ENCODE peak calls at places on chromosomes 7 and 10, in five cellular contexts. One of them, this sample, is unnamed.

GRCh38 chr10:129525408-129525807 is 58.4 kb downstream of the MGMT start:
- DNase-seq in pancreas: no peak
- DNase-seq in left ventricle myocardium inferior: no peak
- DNase-seq in HCT116: no peak
- DNase-seq in GM23248: peak; percentile 84
- DNase-seq in this sample: peak; percentile 74

GRCh38 chr10:48274636-48275035 is at the start of gene FRMPD2:
- DNase-seq in GM23248: no peak
- DNase-seq in left ventricle myocardium inferior: no peak
- DNase-seq in pancreas: no peak
- DNase-seq in HCT116: no peak
- DNase-seq in this sample: no peak

GRCh38 chr7:32299133-32299702 is 191.0 kb downstream of the LSM5 start:
- DNase-seq in GM23248: no peak
- DNase-seq in HCT116: no peak
- DNase-seq in pancreas: no peak
- DNase-seq in left ventricle myocardium inferior: peak; percentile 81
- DNase-seq in this sample: no peak

GRCh38 chr7:144854839-144855424 is 19.1 kb upstream of the TPK1 start:
- DNase-seq in pancreas: no peak
- DNase-seq in GM23248: peak; percentile 50
- DNase-seq in HCT116: peak; percentile 42
- DNase-seq in left ventricle myocardium inferior: no peak
- DNase-seq in this sample: peak; percentile 19

GRCh38 chr10:91635401-91636400 is 2.8 kb upstream of the PPP1R3C start:
- DNase-seq in GM23248: peak; percentile 93
- DNase-seq in HCT116: peak; percentile 69
- DNase-seq in left ventricle myocardium inferior: no peak
- DNase-seq in pancreas: no peak
- DNase-seq in this sample: peak; percentile 43

GRCh38 chr7:12923971-12924370 is 236.5 kb downstream of the ARL4A start:
- DNase-seq in pancreas: no peak
- DNase-seq in left ventricle myocardium inferior: no peak
- DNase-seq in HCT116: peak; percentile 36
- DNase-seq in GM23248: peak; percentile 34
- DNase-seq in this sample: peak; percentile 92

GRCh38 chr7:1646957-1647891 is 22.9 kb upstream of the ELFN1 start:
- DNase-seq in left ventricle myocardium inferior: peak; percentile 40
- DNase-seq in pancreas: no peak
- DNase-seq in HCT116: no peak
- DNase-seq in GM23248: peak; percentile 73
- DNase-seq in this sample: no peak

GRCh38 chr7:47758546-47758945 is 176.6 kb upstream of the TNS3 start:
- DNase-seq in HCT116: no peak
- DNase-seq in GM23248: peak; percentile 77
- DNase-seq in pancreas: no peak
- DNase-seq in left ventricle myocardium inferior: no peak
- DNase-seq in this sample: no peak

GRCh38 chr10:133151528-133151927 is 8.5 kb upstream of the KNDC1 start:
- DNase-seq in left ventricle myocardium inferior: no peak
- DNase-seq in pancreas: no peak
- DNase-seq in GM23248: no peak
- DNase-seq in HCT116: no peak
- DNase-seq in this sample: no peak

GRCh38 chr7:70736715-70737460 is 395.1 kb upstream of the GALNT17 start:
- DNase-seq in GM23248: peak; percentile 72
- DNase-seq in HCT116: no peak
- DNase-seq in pancreas: no peak
- DNase-seq in left ventricle myocardium inferior: no peak
- DNase-seq in this sample: peak; percentile 75

GRCh38 chr10:117442521-117442920 is 67.3 kb upstream of the PDZD8 start:
- DNase-seq in left ventricle myocardium inferior: no peak
- DNase-seq in HCT116: no peak
- DNase-seq in pancreas: no peak
- DNase-seq in GM23248: peak; percentile 66
- DNase-seq in this sample: no peak

GRCh38 chr7:71735961-71736556 is 604.1 kb downstream of the GALNT17 start:
- DNase-seq in HCT116: peak; percentile 28
- DNase-seq in left ventricle myocardium inferior: no peak
- DNase-seq in GM23248: peak; percentile 67
- DNase-seq in pancreas: peak; percentile 61
- DNase-seq in this sample: peak; percentile 11

GRCh38 chr7:18508441-18509427 is 13.2 kb downstream of the HDAC9 start:
- DNase-seq in GM23248: peak; percentile 95
- DNase-seq in pancreas: no peak
- DNase-seq in left ventricle myocardium inferior: no peak
- DNase-seq in HCT116: peak; percentile 66
- DNase-seq in this sample: peak; percentile 98

GRCh38 chr10:128125416-128125943 is 743 bp downstream of the MKI67 start:
- DNase-seq in GM23248: peak; percentile 38
- DNase-seq in left ventricle myocardium inferior: no peak
- DNase-seq in pancreas: no peak
- DNase-seq in HCT116: no peak
- DNase-seq in this sample: peak; percentile 30

GRCh38 chr7:28316489-28316888 is 95.8 kb upstream of the CREB5 start:
- DNase-seq in pancreas: no peak
- DNase-seq in GM23248: peak; percentile 91
- DNase-seq in left ventricle myocardium inferior: no peak
- DNase-seq in HCT116: no peak
- DNase-seq in this sample: no peak

GRCh38 chr10:89332092-89332633 is 4.4 kb downstream of the IFIT3 start:
- DNase-seq in left ventricle myocardium inferior: no peak
- DNase-seq in pancreas: no peak
- DNase-seq in GM23248: peak; percentile 75
- DNase-seq in HCT116: no peak
- DNase-seq in this sample: peak; percentile 67

GRCh38 chr10:78202386-78202785 is 168.7 kb downstream of the RPS24 start:
- DNase-seq in HCT116: no peak
- DNase-seq in left ventricle myocardium inferior: no peak
- DNase-seq in pancreas: no peak
- DNase-seq in GM23248: no peak
- DNase-seq in this sample: no peak

DNA sequence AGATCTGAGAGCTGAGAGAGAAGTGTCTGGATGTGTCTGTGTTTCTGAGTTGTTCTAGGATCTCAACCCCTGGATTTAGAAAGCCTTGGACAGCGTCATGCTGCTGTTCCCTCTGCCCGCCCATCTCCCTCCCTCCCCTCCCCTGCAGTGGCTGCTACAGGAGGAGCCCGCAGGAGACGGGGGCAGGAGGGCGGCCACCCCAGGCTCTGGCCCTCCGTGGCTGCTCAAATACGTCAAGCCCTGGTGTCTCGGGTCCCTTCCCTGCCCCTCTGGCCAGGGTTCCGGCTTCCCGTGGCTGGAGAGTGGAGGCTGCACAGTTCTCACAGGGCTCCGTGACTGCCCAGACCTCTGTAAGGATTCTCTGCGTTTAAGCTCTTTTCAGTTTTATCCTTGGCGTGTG is 79.5 kb downstream of the VIPR2 start:
- DNase-seq in left ventricle myocardium inferior: peak; percentile 79
- DNase-seq in pancreas: no peak
- DNase-seq in GM23248: no peak
- DNase-seq in HCT116: no peak
- DNase-seq in this sample: no peak
- H3K27me3 ChIP-seq in left ventricle myocardium inferior: no peaks in the 10 kb centered on the region
- H3K27me3 ChIP-seq in pancreas: no peaks in the 10 kb centered on the region
- H3K27me3 ChIP-seq in GM23248: no peaks in the 10 kb centered on the region
- H3K27me3 ChIP-seq in HCT116: no peaks in the 10 kb centered on the region
- H3K27me3 ChIP-seq in this sample: no peaks in the 10 kb centered on the region

DNA sequence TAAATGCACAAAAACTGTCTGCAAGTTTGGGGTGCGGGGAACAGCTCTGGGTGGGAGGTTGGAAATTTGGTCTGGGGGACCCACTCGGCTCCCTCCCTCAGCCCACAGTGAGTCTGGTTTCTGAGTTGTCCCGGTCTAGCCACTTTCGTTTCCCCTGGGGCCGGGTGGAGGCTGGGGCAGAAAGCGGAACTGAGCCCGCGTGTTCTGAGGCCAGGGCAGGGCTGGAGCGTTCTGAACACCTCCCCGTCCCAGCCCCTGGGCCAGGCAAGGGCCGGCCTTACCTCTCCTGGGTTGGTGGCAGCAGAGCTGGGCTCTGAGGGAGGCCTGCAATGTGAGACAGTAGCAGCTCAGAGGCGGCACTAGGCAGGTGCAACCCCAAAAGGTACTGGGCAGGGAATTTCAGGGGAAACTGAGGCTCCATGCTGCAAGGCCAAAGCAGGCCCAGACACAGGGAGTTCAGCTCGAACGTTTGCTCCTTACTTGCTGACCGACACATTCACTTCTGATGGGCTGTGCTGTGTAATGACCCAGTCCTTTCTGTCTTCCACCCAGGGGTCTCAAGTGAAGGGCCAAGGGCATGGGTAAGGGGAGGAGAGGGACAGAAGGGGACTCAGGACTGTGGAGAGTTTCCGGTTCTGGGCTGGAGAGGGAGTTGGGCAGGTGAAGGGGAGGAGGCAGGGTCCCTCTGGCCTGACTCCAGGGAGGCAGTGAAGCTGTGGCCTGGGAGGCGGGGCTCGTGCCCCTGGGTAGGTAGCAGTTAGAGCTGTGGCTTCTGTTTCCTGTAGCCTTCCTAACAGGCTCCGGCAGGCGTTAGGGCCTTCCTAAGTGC is 3.0 kb downstream of the IRF5 start:
- DNase-seq in HCT116: no peak
- DNase-seq in pancreas: no peak
- DNase-seq in GM23248: no peak
- DNase-seq in left ventricle myocardium inferior: peak; percentile 66
- DNase-seq in this sample: no peak
- H3K27ac ChIP-seq in HCT116: no peak overlapping the region
- H3K27ac ChIP-seq in pancreas: no peak overlapping the region
- H3K27ac ChIP-seq in GM23248: no peak overlapping the region
- H3K27ac ChIP-seq in left ventricle myocardium inferior: peak overlapping the region; percentile 50
- H3K27ac ChIP-seq in this sample: no peak overlapping the region

GRCh38 chr7:2761131-2761624 is 73.2 kb downstream of the AMZ1 start:
- DNase-seq in left ventricle myocardium inferior: no peak
- DNase-seq in GM23248: peak; percentile 64
- DNase-seq in pancreas: no peak
- DNase-seq in HCT116: no peak
- DNase-seq in this sample: no peak

GRCh38 chr7:2757904-2758672 is 70.1 kb downstream of the AMZ1 start:
- DNase-seq in HCT116: peak; percentile 88
- DNase-seq in pancreas: no peak
- DNase-seq in left ventricle myocardium inferior: no peak
- DNase-seq in GM23248: peak; percentile 99
- DNase-seq in this sample: peak; percentile 98

GRCh38 chr7:2760098-2760889 is 72.3 kb downstream of the AMZ1 start:
- DNase-seq in left ventricle myocardium inferior: peak; percentile 52
- DNase-seq in HCT116: peak; percentile 43
- DNase-seq in pancreas: no peak
- DNase-seq in GM23248: peak; percentile 76
- DNase-seq in this sample: peak; percentile 48

GRCh38 chr7:2758673-2759603 is 70.9 kb downstream of the AMZ1 start:
- DNase-seq in pancreas: no peak
- DNase-seq in GM23248: no peak
- DNase-seq in left ventricle myocardium inferior: no peak
- DNase-seq in HCT116: no peak
- DNase-seq in this sample: peak; percentile 49

GRCh38 chr7:2759736-2760097 is 71.7 kb downstream of the AMZ1 start:
- DNase-seq in HCT116: no peak
- DNase-seq in pancreas: no peak
- DNase-seq in GM23248: no peak
- DNase-seq in left ventricle myocardium inferior: no peak
- DNase-seq in this sample: no peak
- H3K4me1 ChIP-seq in HCT116: peaks cover 42% of the 10 kb centered on the region
- H3K4me1 ChIP-seq in pancreas: no peaks in the 10 kb centered on the region
- H3K4me1 ChIP-seq in GM23248: peaks cover 56% of the 10 kb centered on the region
- H3K4me1 ChIP-seq in left ventricle myocardium inferior: peaks cover 76% of the 10 kb centered on the region
- H3K4me1 ChIP-seq in this sample: peaks cover 27% of the 10 kb centered on the region

GRCh38 chr10:94205370-94205930 is 157.3 kb downstream of the NOC3L start:
- DNase-seq in HCT116: no peak
- DNase-seq in left ventricle myocardium inferior: no peak
- DNase-seq in pancreas: no peak
- DNase-seq in GM23248: peak; percentile 13
- DNase-seq in this sample: no peak

GRCh38 chr10:94211187-94211529 is 151.6 kb downstream of the NOC3L start:
- DNase-seq in HCT116: no peak
- DNase-seq in pancreas: no peak
- DNase-seq in GM23248: no peak
- DNase-seq in left ventricle myocardium inferior: no peak
- DNase-seq in this sample: no peak

GRCh38 chr10:94210465-94211186 is 152.1 kb downstream of the NOC3L start:
- DNase-seq in left ventricle myocardium inferior: no peak
- DNase-seq in HCT116: no peak
- DNase-seq in GM23248: no peak
- DNase-seq in pancreas: peak; percentile 26
- DNase-seq in this sample: no peak

GRCh38 chr10:94208315-94208714 is 154.4 kb downstream of the NOC3L start:
- DNase-seq in left ventricle myocardium inferior: no peak
- DNase-seq in pancreas: no peak
- DNase-seq in HCT116: no peak
- DNase-seq in GM23248: no peak
- DNase-seq in this sample: no peak

DNA sequence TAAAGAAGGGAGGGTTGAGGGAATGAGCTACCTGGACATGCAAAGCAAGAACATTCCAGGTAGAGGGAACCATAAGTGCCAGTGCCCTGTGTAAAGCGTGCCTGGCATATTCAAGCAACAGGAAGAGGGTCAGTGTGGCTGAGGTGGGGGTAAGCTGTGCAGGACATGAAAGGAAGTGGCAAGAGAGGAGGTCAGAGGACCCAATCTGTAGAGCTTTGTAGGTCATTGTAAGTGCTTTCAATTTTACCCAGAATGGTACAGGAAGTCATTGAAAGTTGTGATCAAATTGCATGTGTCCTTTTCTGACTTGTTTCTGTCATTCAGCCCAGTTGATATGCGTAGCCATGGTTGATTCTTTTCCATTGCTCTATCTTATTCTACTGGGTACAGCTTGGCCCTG is 156.6 kb downstream of the NOC3L start:
- DNase-seq in left ventricle myocardium inferior: no peak
- DNase-seq in pancreas: no peak
- DNase-seq in GM23248: no peak
- DNase-seq in HCT116: no peak
- DNase-seq in this sample: no peak
- H3K27me3 ChIP-seq in left ventricle myocardium inferior: no peaks in the 10 kb centered on the region
- H3K27me3 ChIP-seq in pancreas: no peaks in the 10 kb centered on the region
- H3K27me3 ChIP-seq in GM23248: no peaks in the 10 kb centered on the region
- H3K27me3 ChIP-seq in HCT116: no peaks in the 10 kb centered on the region
- H3K27me3 ChIP-seq in this sample: peaks cover 3% of the 10 kb centered on the region

GRCh38 chr7:78370931-78371330 is 572.4 kb downstream of the PHTF2 start:
- DNase-seq in left ventricle myocardium inferior: no peak
- DNase-seq in pancreas: no peak
- DNase-seq in HCT116: no peak
- DNase-seq in GM23248: no peak
- DNase-seq in this sample: no peak
- H3K27ac ChIP-seq in left ventricle myocardium inferior: no peak overlapping the region
- H3K27ac ChIP-seq in pancreas: no peak overlapping the region
- H3K27ac ChIP-seq in HCT116: no peak overlapping the region
- H3K27ac ChIP-seq in GM23248: no peak overlapping the region
- H3K27ac ChIP-seq in this sample: no peak overlapping the region

This sample was measured in foreskin keratinocyte.